ENCODE peak calls at places on chromosomes 3 and 15, in eight cellular contexts. One of them, this sample, is unnamed.

GRCh38 chr3:10594915-10595314 is 89.5 kb upstream of the ATP2B2 start:
- DNase-seq in endothelial cell: peak
- DNase-seq in heart left ventricle: peak
- DNase-seq in WERI-Rb-1: no peak
- DNase-seq in GM23338: peak
- DNase-seq in RWPE1: peak
- DNase-seq in left lobe of liver: no peak
- DNase-seq in A673: peak
- DNase-seq in this sample: no peak

GRCh38 chr3:66577804-66578203 is 77.0 kb upstream of the LRIG1 start:
- DNase-seq in endothelial cell: no peak
- DNase-seq in heart left ventricle: no peak
- DNase-seq in WERI-Rb-1: no peak
- DNase-seq in GM23338: no peak
- DNase-seq in RWPE1: no peak
- DNase-seq in left lobe of liver: no peak
- DNase-seq in A673: no peak
- DNase-seq in this sample: no peak

GRCh38 chr3:196987022-196987421 is 18.4 kb upstream of the PIGZ start:
- DNase-seq in endothelial cell: no peak
- DNase-seq in heart left ventricle: no peak
- DNase-seq in WERI-Rb-1: no peak
- DNase-seq in GM23338: no peak
- DNase-seq in RWPE1: no peak
- DNase-seq in left lobe of liver: no peak
- DNase-seq in A673: no peak
- DNase-seq in this sample: no peak

GRCh38 chr3:196599734-196600128 is 31.3 kb downstream of the FBXO45 start:
- DNase-seq in endothelial cell: no peak
- DNase-seq in heart left ventricle: no peak
- DNase-seq in WERI-Rb-1: no peak
- DNase-seq in GM23338: no peak
- DNase-seq in RWPE1: no peak
- DNase-seq in left lobe of liver: no peak
- DNase-seq in A673: no peak
- DNase-seq in this sample: no peak

GRCh38 chr3:151864423-151865101 is 8.9 kb upstream of the SUCNR1 start:
- DNase-seq in endothelial cell: no peak
- DNase-seq in heart left ventricle: no peak
- DNase-seq in WERI-Rb-1: no peak
- DNase-seq in GM23338: no peak
- DNase-seq in RWPE1: peak
- DNase-seq in left lobe of liver: no peak
- DNase-seq in A673: peak
- DNase-seq in this sample: no peak

GRCh38 chr15:40789119-40789518 is 17.8 kb upstream of the ZFYVE19 start:
- DNase-seq in endothelial cell: no peak
- DNase-seq in heart left ventricle: no peak
- DNase-seq in WERI-Rb-1: no peak
- DNase-seq in GM23338: peak
- DNase-seq in RWPE1: no peak
- DNase-seq in left lobe of liver: no peak
- DNase-seq in A673: no peak
- DNase-seq in this sample: no peak

GRCh38 chr3:16513141-16514020 is at the start of gene RFTN1:
- DNase-seq in endothelial cell: peak
- DNase-seq in heart left ventricle: peak
- DNase-seq in WERI-Rb-1: peak
- DNase-seq in GM23338: peak
- DNase-seq in RWPE1: peak
- DNase-seq in left lobe of liver: peak
- DNase-seq in A673: peak
- DNase-seq in this sample: peak

GRCh38 chr3:11095932-11096265 is 58.4 kb upstream of the HRH1 start:
- DNase-seq in endothelial cell: no peak
- DNase-seq in heart left ventricle: no peak
- DNase-seq in WERI-Rb-1: no peak
- DNase-seq in GM23338: peak
- DNase-seq in RWPE1: no peak
- DNase-seq in left lobe of liver: no peak
- DNase-seq in A673: peak
- DNase-seq in this sample: no peak

GRCh38 chr3:141875893-141876380 is 506 bp upstream of the ATP1B3 start:
- DNase-seq in endothelial cell: peak
- DNase-seq in heart left ventricle: peak
- DNase-seq in WERI-Rb-1: peak
- DNase-seq in GM23338: peak
- DNase-seq in RWPE1: peak
- DNase-seq in left lobe of liver: no peak
- DNase-seq in A673: peak
- DNase-seq in this sample: peak

GRCh38 chr3:23874359-23875120 is 42.2 kb downstream of the NKIRAS1 start:
- DNase-seq in endothelial cell: no peak
- DNase-seq in heart left ventricle: no peak
- DNase-seq in WERI-Rb-1: no peak
- DNase-seq in GM23338: no peak
- DNase-seq in RWPE1: peak
- DNase-seq in left lobe of liver: no peak
- DNase-seq in A673: no peak
- DNase-seq in this sample: no peak

GRCh38 chr3:35946121-35946856 is 307.0 kb downstream of the ARPP21 start:
- DNase-seq in endothelial cell: no peak
- DNase-seq in heart left ventricle: no peak
- DNase-seq in WERI-Rb-1: no peak
- DNase-seq in GM23338: peak
- DNase-seq in RWPE1: no peak
- DNase-seq in left lobe of liver: no peak
- DNase-seq in A673: peak
- DNase-seq in this sample: peak

GRCh38 chr15:72155021-72155621 is 36.9 kb downstream of the SENP8 start:
- DNase-seq in endothelial cell: no peak
- DNase-seq in heart left ventricle: peak
- DNase-seq in WERI-Rb-1: no peak
- DNase-seq in GM23338: peak
- DNase-seq in RWPE1: peak
- DNase-seq in left lobe of liver: peak
- DNase-seq in A673: peak
- DNase-seq in this sample: peak

GRCh38 chr3:171458056-171458856 is 1.9 kb downstream of the TNIK start:
- DNase-seq in endothelial cell: peak
- DNase-seq in heart left ventricle: peak
- DNase-seq in WERI-Rb-1: no peak
- DNase-seq in GM23338: peak
- DNase-seq in RWPE1: no peak
- DNase-seq in left lobe of liver: no peak
- DNase-seq in A673: no peak
- DNase-seq in this sample: no peak

GRCh38 chr15:101328001-101328400 is 33.0 kb upstream of the SNRPA1 start:
- DNase-seq in endothelial cell: no peak
- DNase-seq in heart left ventricle: no peak
- DNase-seq in WERI-Rb-1: no peak
- DNase-seq in GM23338: no peak
- DNase-seq in RWPE1: no peak
- DNase-seq in left lobe of liver: no peak
- DNase-seq in A673: no peak
- DNase-seq in this sample: no peak

GRCh38 chr3:31165399-31165860 is 271.0 kb upstream of the GADL1 start:
- DNase-seq in endothelial cell: no peak
- DNase-seq in heart left ventricle: no peak
- DNase-seq in WERI-Rb-1: no peak
- DNase-seq in GM23338: no peak
- DNase-seq in RWPE1: no peak
- DNase-seq in left lobe of liver: no peak
- DNase-seq in A673: no peak
- DNase-seq in this sample: no peak

GRCh38 chr15:72511536-72511935 is 37.4 kb downstream of the ARIH1 start:
- DNase-seq in endothelial cell: no peak
- DNase-seq in heart left ventricle: no peak
- DNase-seq in WERI-Rb-1: no peak
- DNase-seq in GM23338: no peak
- DNase-seq in RWPE1: no peak
- DNase-seq in left lobe of liver: no peak
- DNase-seq in A673: no peak
- DNase-seq in this sample: no peak

GRCh38 chr15:68316061-68316804 is 38.7 kb downstream of the FEM1B start:
- DNase-seq in endothelial cell: peak
- DNase-seq in heart left ventricle: peak
- DNase-seq in WERI-Rb-1: peak
- DNase-seq in GM23338: peak
- DNase-seq in RWPE1: no peak
- DNase-seq in left lobe of liver: peak
- DNase-seq in A673: no peak
- DNase-seq in this sample: peak

GRCh38 chr15:82919231-82919886 is 33.2 kb downstream of the HOMER2 start:
- DNase-seq in endothelial cell: no peak
- DNase-seq in heart left ventricle: peak
- DNase-seq in WERI-Rb-1: no peak
- DNase-seq in GM23338: no peak
- DNase-seq in RWPE1: peak
- DNase-seq in left lobe of liver: peak
- DNase-seq in A673: no peak
- DNase-seq in this sample: no peak

GRCh38 chr15:29322407-29322806 is 52.8 kb upstream of the NSMCE3 start:
- DNase-seq in endothelial cell: no peak
- DNase-seq in heart left ventricle: no peak
- DNase-seq in WERI-Rb-1: no peak
- DNase-seq in GM23338: no peak
- DNase-seq in RWPE1: no peak
- DNase-seq in left lobe of liver: no peak
- DNase-seq in A673: no peak
- DNase-seq in this sample: no peak

GRCh38 chr15:90774731-90775521 is 57.8 kb downstream of the BLM start:
- DNase-seq in endothelial cell: no peak
- DNase-seq in heart left ventricle: no peak
- DNase-seq in WERI-Rb-1: no peak
- DNase-seq in GM23338: no peak
- DNase-seq in RWPE1: peak
- DNase-seq in left lobe of liver: no peak
- DNase-seq in A673: no peak
- DNase-seq in this sample: no peak

This sample was measured in D341Med.